ENCODE peak calls at places on chromosomes 7 and 10, in five cellular contexts. K, W, H, Q and O are unnamed samples.
A peak's percentile ranks its signal among the peaks of the same experiment; 100 is the strongest.

GRCh38 chr7:73822319-73823173 is 8.2 kb upstream of the CLDN4 start:
- DNase-seq in K (peak; percentile 91), H (no peak), W (no peak), Q (no peak), O (peak; percentile 90)

GRCh38 chr7:152674860-152675760 is 831 bp downstream of the XRCC2 start:
- DNase-seq in H (no peak), Q (no peak), W (peak; percentile 43), K (peak; percentile 43), O (peak; percentile 75)

GRCh38 chr7:85090138-85090537 is 96.7 kb downstream of the SEMA3D start:
- DNase-seq in Q (peak; percentile 23), K (no peak), W (no peak), H (no peak), O (peak; percentile 44)

GRCh38 chr7:91407942-91408341 is 143.7 kb downstream of the FZD1 start:
- DNase-seq in H (no peak), Q (no peak), W (no peak), K (no peak), O (no peak)

GRCh38 chr10:3407208-3407607 is 234.6 kb upstream of the PITRM1 start:
- DNase-seq in K (no peak), W (no peak), Q (no peak), H (no peak), O (no peak)

GRCh38 chr10:104367856-104368255 is 14.2 kb downstream of the CFAP58 start:
- DNase-seq in Q (no peak), K (no peak), H (no peak), W (no peak), O (no peak)

GRCh38 chr10:5585517-5586222 is 60.9 kb downstream of the CALML3 start:
- DNase-seq in W (no peak), H (no peak), K (no peak), Q (no peak), O (no peak)

GRCh38 chr10:52410916-52411315 is 96.8 kb downstream of the DKK1 start:
- DNase-seq in Q (no peak), K (no peak), H (no peak), W (no peak), O (no peak)

GRCh38 chr7:4163565-4164203 is 518.4 kb upstream of the FOXK1 start:
- DNase-seq in H (no peak), Q (no peak), K (no peak), W (no peak), O (no peak)

GRCh38 chr10:96714856-96715255 is 5.5 kb downstream of the PIK3AP1 start:
- DNase-seq in H (no peak), K (no peak), W (no peak), Q (no peak), O (no peak)